ENCODE peak calls at places on chromosomes 7 and 10, in six cellular contexts. H is H9; T is CD8-positive, alpha-beta T cell; Y is dorsolateral prefrontal cortex; O is DND-41; C is coronary artery. N is an unnamed sample.

GRCh38 chr7:130486963-130487324 is 4.9 kb upstream of the MEST start:
- DNase-seq in O (no peak), Y (no peak), C (no peak), H (no peak), T (no peak), N (peak)

GRCh38 chr7:18163091-18163490 is 135.4 kb upstream of the PRPS1L1 start:
- DNase-seq in Y (no peak), T (no peak), C (no peak), H (no peak), O (no peak), N (no peak)

GRCh38 chr7:92714767-92715166 is 121.6 kb downstream of the CDK6 start:
- DNase-seq in Y (no peak), T (no peak), H (no peak), C (no peak), O (no peak), N (no peak)

GRCh38 chr7:82964150-82964882 is 198.4 kb downstream of the PCLO start:
- DNase-seq in Y (no peak), C (no peak), H (no peak), T (no peak), O (no peak), N (no peak)

GRCh38 chr10:15461353-15462108 is 90.4 kb upstream of the FAM171A1 start:
- DNase-seq in T (no peak), Y (no peak), C (no peak), H (no peak), O (no peak), N (no peak)

GRCh38 chr10:126935263-126935946 is 30.2 kb downstream of the DOCK1 start:
- DNase-seq in T (no peak), H (no peak), Y (peak), O (no peak), C (no peak), N (no peak)

GRCh38 chr10:130455111-130455695 is 319.0 kb downstream of the GLRX3 start:
- DNase-seq in Y (no peak), H (peak), O (no peak), T (no peak), C (peak), N (no peak)

GRCh38 chr7:78052112-78052511 is 253.5 kb downstream of the PHTF2 start:
- DNase-seq in Y (no peak), O (no peak), T (no peak), C (no peak), H (peak), N (no peak)

GRCh38 chr7:100371561-100372171 is 1.6 kb upstream of the PILRA start:
- DNase-seq in T (no peak), Y (no peak), C (no peak), O (no peak), H (no peak), N (no peak)

GRCh38 chr10:44281089-44281613 is 103.7 kb downstream of the CXCL12 start:
- DNase-seq in H (no peak), T (no peak), C (no peak), Y (no peak), O (no peak), N (no peak)

GRCh38 chr10:78981970-78982281 is 86.8 kb upstream of the ZMIZ1 start:
- DNase-seq in Y (no peak), C (no peak), H (peak), T (no peak), O (no peak), N (no peak)

GRCh38 chr7:43199761-43200160 is 87.3 kb downstream of the HECW1 start:
- DNase-seq in Y (no peak), O (no peak), H (no peak), T (no peak), C (no peak), N (no peak)

GRCh38 chr10:48504141-48504885 is 100.6 kb downstream of the ARHGAP22 start:
- DNase-seq in C (peak), O (no peak), H (no peak), Y (no peak), T (no peak), N (no peak)

GRCh38 chr10:4234661-4235060 is 449.7 kb upstream of the KLF6 start:
- DNase-seq in H (no peak), Y (no peak), C (no peak), O (no peak), T (peak), N (no peak)

GRCh38 chr7:148433521-148434180 is 156.9 kb upstream of the C7orf33 start:
- DNase-seq in O (no peak), H (no peak), C (no peak), Y (no peak), T (no peak), N (no peak)

GRCh38 chr7:1946461-1947450 is 276.7 kb downstream of the ELFN1 start:
- DNase-seq in C (no peak), T (no peak), Y (peak), O (no peak), H (no peak), N (no peak)

GRCh38 chr7:33921216-33921938 is 16.0 kb downstream of the BMPER start:
- DNase-seq in T (no peak), H (no peak), C (no peak), O (no peak), Y (no peak), N (no peak)

GRCh38 chr7:38463277-38464224 is 167.6 kb downstream of the AMPH start:
- DNase-seq in C (no peak), H (no peak), Y (peak), O (peak), T (peak), N (peak)

GRCh38 chr7:81273601-81274397 is 354.9 kb upstream of the SEMA3C start:
- DNase-seq in H (no peak), C (no peak), Y (no peak), O (no peak), T (no peak), N (no peak)

GRCh38 chr10:132389631-132390454 is 7.2 kb upstream of the PWWP2B start:
- DNase-seq in T (no peak), H (peak), O (no peak), C (no peak), Y (no peak), N (no peak)

GRCh38 chr7:22082553-22082885 is 136.8 kb upstream of the CDCA7L start:
- DNase-seq in O (no peak), C (no peak), T (no peak), H (no peak), Y (no peak), N (no peak)

GRCh38 chr10:3231951-3232730 is 59.6 kb upstream of the PITRM1 start:
- DNase-seq in Y (no peak), T (no peak), H (no peak), C (no peak), O (no peak), N (no peak)

GRCh38 chr7:36514289-36515243 is 124.9 kb downstream of the ANLN start:
- DNase-seq in H (no peak), C (no peak), T (no peak), O (no peak), Y (peak), N (no peak)

GRCh38 chr10:2980791-2981360 is 86.5 kb upstream of the PFKP start:
- DNase-seq in C (no peak), Y (no peak), T (no peak), O (no peak), H (no peak), N (no peak)

GRCh38 chr7:155998328-155998691 is 186.0 kb upstream of the SHH start:
- DNase-seq in Y (no peak), O (peak), C (peak), H (peak), T (no peak), N (no peak)

GRCh38 chr7:102317231-102318059 is 30.8 kb downstream of the SH2B2 start:
- DNase-seq in C (no peak), O (no peak), H (no peak), T (no peak), Y (no peak), N (no peak)

GRCh38 chr7:151110941-151111645 is 24.8 kb downstream of the AGAP3 start:
- DNase-seq in H (peak), Y (peak), O (peak), C (no peak), T (peak), N (peak)

GRCh38 chr7:93551063-93551895 is 23.2 kb downstream of the CALCR start:
- DNase-seq in C (no peak), H (no peak), T (no peak), O (no peak), Y (no peak), N (no peak)

GRCh38 chr7:78197447-78197846 is 398.9 kb downstream of the PHTF2 start:
- DNase-seq in Y (no peak), T (no peak), C (no peak), H (no peak), O (no peak), N (no peak)

DNA sequence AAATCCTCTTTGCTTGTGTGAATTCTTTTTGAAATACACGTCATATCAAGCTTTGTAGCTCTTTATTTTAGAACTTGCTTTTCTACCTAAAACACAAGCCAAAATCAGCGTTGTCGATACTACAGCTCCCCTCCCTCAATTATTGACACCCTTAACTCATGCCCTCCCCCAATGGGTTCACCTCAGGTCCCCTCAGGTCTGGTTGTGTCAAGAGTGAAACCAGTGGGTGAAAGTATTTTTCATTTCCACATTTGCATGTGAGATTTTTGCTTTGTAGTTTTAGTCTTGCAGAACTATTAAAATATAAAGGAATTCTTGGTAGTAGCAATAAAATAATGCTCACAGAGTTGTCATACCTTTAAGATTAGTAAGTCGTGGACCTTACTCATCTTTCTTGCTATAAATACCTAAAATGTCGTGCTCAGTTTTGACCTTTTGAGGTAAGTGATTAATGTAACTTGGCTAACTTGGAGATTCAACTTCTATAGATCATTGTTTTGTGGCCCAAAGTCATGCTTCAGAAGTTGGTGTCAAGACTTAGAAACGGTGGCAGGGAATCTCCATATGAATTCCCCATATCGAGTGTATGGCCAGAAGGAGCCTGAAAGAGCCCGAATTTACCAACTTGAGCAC is 1.7 kb downstream of the ACTR3B start:
- DNase-seq in H (no peak), T (no peak), Y (no peak), O (no peak), C (no peak), N (no peak)
- H3K27ac ChIP-seq in H (no peak), T (no peak), Y (no peak), O (no peak), C (no peak), N (no peak)

DNA sequence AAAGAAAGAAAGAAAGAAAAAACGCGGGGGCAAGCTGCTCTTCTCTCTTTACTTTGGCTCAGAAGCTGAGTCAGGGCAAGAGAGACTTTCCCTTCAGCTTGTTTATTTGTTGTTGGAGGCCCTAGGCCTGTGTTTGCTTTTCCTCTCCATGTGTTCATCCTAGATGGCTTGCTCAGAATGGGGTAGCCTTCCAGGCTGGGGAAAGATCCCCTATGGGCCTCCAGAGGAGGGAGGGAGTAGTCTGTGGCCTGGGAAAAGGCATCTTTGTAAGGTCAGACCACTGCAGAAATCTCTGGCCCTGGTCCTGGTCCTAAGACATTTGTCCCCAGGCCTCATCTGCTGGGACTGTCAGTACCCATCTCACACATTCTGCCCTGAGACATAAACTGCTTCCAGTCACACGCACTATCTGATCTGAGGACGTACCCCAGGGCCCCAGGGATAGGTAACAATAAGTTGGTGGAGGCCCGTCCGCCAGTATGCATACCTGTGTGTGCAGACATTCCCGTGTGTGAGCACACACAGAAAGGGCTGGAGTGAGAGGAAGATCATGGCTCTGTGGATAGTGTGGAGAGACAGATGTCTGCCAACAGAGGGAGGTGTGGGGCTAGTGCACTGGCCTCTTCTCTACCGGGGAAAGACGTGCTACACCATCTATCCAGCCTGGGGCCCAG is 4.9 kb upstream of the SCD start:
- DNase-seq in H (peak), C (no peak), T (peak), Y (peak), O (peak), N (peak)
- TF ChIP-seq CTCF in H (peak), C (no peak), T (peak), Y (peak), O (peak), N (peak)

GRCh38 chr10:74292871-74293427 is 141.9 kb downstream of the ADK start:
- DNase-seq in T (no peak), H (no peak), Y (no peak), C (no peak), O (no peak), N (no peak)
- H3K27ac ChIP-seq in T (no peak), H (no peak), Y (no peak), C (peak), O (no peak), N (peak)

DNA sequence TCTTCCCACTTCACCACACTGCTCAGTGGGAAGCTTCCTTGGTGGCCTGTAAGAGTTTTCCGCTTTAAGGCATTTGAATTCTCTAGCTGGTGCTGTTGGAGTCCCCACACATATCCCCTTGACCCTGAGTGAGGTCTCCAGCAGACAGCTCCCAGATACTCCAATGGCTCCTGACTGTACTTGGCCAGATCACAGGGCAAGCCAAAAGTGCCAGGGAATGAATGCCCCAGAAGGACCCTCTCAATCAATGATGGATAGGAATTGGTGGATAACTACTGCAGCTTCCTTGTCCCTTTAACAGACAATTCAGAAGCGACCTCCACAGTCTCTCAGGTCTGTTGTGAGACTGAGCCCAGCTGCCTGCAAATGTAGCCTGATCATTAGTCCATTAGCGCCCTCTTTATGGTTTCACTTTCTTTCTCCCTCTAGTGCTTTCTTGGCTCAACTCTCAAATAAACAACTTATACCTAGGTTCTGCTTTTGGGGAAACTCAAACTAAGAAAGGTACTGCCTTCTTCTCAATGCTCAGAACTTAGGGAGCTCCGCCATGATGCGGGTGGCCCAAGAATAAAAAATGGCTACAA is 283.0 kb downstream of the TCF7L2 start:
- DNase-seq in H (no peak), C (peak), O (peak), T (no peak), Y (no peak), N (no peak)
- TF ChIP-seq CTCF in H (no peak), C (no peak), O (peak), T (no peak), Y (no peak), N (no peak)

DNA sequence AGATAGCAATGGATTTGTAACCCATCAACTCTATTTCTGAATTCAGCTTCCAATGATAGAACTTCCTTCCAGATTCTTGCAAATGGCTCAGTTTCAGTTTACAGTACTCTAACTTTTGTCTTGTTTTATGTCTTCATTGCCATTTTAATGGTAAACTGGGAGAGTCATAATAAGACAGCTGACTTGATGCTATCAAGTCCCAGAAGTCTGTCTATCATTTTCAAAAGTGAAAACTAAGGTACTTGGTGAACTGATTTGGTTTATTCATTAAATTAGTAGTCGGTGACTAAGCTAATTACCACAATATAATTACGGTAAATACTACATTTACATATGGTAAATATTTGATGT is 25.0 kb downstream of the RTKN2 start:
- DNase-seq in C (no peak), O (no peak), Y (no peak), H (no peak), T (no peak), N (no peak)
- H3K27ac ChIP-seq in C (peak), O (no peak), Y (no peak), H (no peak), T (no peak), N (no peak)